ENCODE peak calls at places on chromosomes 7 and 10, in six cellular contexts. Z is heart left ventricle, P is AG09309, J is lung, E is fibroblast of mammary gland, S is chondrocyte. Y is an unnamed sample.

GRCh38 chr10:33196710-33197406 is 137.6 kb downstream of the NRP1 start:
- DNase-seq in J (no peak), E (no peak), Z (peak), P (no peak), S (no peak), Y (peak)

GRCh38 chr10:50432206-50432605 is 180.9 kb upstream of the ASAH2 start:
- DNase-seq in Z (no peak), J (no peak), S (no peak), P (no peak), E (no peak), Y (no peak)

GRCh38 chr10:131002031-131002861 is 309.3 kb downstream of the TCERG1L start:
- DNase-seq in P (no peak), S (no peak), J (no peak), E (no peak), Z (no peak), Y (peak)

GRCh38 chr7:133265821-133266220 is 12.9 kb downstream of the EXOC4 start:
- DNase-seq in E (no peak), J (no peak), Z (no peak), S (no peak), P (no peak), Y (no peak)

GRCh38 chr7:14115706-14116105 is 126.2 kb upstream of the ETV1 start:
- DNase-seq in Z (no peak), P (no peak), S (no peak), J (no peak), E (no peak), Y (no peak)

GRCh38 chr10:47336387-47337134 is 11.6 kb upstream of the RBP3 start:
- DNase-seq in Z (no peak), P (no peak), E (no peak), S (peak), J (no peak), Y (no peak)

GRCh38 chr7:143882611-143883078 is 19.3 kb downstream of the TCAF1 start:
- DNase-seq in J (peak), S (peak), P (no peak), Z (peak), E (peak), Y (peak)

GRCh38 chr7:41237956-41238355 is 464.9 kb downstream of the INHBA start:
- DNase-seq in E (no peak), S (no peak), J (no peak), P (no peak), Z (no peak), Y (no peak)

GRCh38 chr10:128324468-128324867 is 198.2 kb upstream of the MKI67 start:
- DNase-seq in Z (no peak), S (no peak), P (no peak), J (no peak), E (no peak), Y (no peak)

GRCh38 chr7:102933763-102934162 is 21.0 kb downstream of the LRRC17 start:
- DNase-seq in P (peak), Z (peak), E (peak), S (no peak), J (peak), Y (no peak)

GRCh38 chr10:8242295-8242872 is 187.9 kb downstream of the GATA3 start:
- DNase-seq in S (no peak), Z (no peak), P (no peak), J (no peak), E (no peak), Y (no peak)

GRCh38 chr7:44383566-44383965 is 58.2 kb upstream of the CAMK2B start:
- DNase-seq in S (peak), Z (no peak), J (no peak), E (peak), P (peak), Y (peak)

GRCh38 chr7:129952164-129952652 is 552 bp downstream of the UBE2H start:
- DNase-seq in E (peak), S (peak), P (no peak), J (peak), Z (peak), Y (no peak)

GRCh38 chr10:93815304-93816091 is 57.8 kb downstream of the LGI1 start:
- DNase-seq in J (no peak), S (no peak), E (no peak), Z (no peak), P (no peak), Y (no peak)

GRCh38 chr7:6028563-6028962 is 2.6 kb upstream of the ANKRD61 start:
- DNase-seq in P (no peak), E (no peak), Z (no peak), J (no peak), S (no peak), Y (no peak)

GRCh38 chr7:142939226-142939910 is at the start of gene LLCFC1:
- DNase-seq in S (no peak), P (no peak), J (no peak), E (no peak), Z (no peak), Y (no peak)

GRCh38 chr7:91898240-91898992 is 17.9 kb upstream of the MTERF1 start:
- DNase-seq in J (no peak), E (no peak), Z (no peak), P (no peak), S (no peak), Y (no peak)

DNA sequence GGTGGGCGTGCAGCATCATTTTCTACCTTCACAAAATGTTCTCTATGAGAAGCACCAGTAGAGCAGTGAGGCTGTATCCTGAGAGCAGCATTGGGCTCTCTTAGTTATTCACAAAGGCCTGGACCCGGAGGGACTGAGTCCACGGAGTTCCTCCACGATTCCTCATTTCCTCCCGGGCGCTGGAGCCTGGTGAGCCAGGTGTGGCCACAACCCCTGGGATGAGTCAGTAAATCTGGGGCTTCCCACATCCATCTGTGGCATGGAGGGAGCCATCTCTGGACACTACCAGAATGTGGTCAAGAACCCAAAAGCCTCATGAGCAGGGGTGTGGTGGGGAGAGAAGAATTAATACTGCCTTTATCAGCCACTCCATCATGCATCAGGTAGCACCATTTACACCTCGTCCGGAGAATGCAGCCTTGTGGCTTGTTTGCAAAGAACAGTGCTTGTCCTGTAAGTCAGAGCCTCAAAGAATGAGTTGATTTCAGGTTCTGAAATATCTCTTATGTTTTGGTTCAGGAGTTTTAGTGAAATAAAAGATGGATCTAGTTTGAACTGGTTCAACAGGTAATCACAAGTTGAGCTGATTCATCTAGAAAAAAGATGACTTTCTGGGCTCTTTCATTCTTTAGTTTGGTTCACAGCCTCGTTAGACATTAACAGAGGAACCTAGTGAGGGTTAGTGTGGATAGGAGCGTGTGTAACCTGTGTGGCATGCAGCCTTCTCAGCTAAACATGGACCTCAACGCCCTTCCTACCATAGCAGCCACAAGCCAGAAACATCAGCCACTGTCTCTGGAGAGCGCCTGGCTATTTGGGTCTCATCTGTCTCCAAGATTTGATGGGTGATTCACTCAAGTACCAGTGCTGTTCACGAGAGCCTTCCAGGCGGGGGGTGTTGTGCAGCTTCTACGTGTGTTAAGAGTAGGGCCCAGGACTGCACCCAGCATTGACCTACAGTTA is 95.2 kb downstream of the WDR37 start:
- DNase-seq in S (peak), P (no peak), Z (no peak), E (peak), J (no peak), Y (peak)
- TF ChIP-seq CTCF in S (no peak), P (no peak), Z (no peak), E (no peak), J (no peak), Y (no peak)

GRCh38 chr10:87054373-87055295 is 34.5 kb downstream of the FAM25A start:
- DNase-seq in E (peak), J (no peak), S (no peak), P (peak), Z (no peak), Y (no peak)
- TF ChIP-seq CTCF in E (peak), J (no peak), S (no peak), P (peak), Z (no peak), Y (no peak)

GRCh38 chr7:34900891-34901493 is 136.3 kb downstream of the DPY19L1 start:
- DNase-seq in J (no peak), Z (peak), S (no peak), E (peak), P (no peak), Y (no peak)
- TF ChIP-seq CTCF in J (no peak), Z (peak), S (peak), E (peak), P (no peak), Y (peak)

DNA sequence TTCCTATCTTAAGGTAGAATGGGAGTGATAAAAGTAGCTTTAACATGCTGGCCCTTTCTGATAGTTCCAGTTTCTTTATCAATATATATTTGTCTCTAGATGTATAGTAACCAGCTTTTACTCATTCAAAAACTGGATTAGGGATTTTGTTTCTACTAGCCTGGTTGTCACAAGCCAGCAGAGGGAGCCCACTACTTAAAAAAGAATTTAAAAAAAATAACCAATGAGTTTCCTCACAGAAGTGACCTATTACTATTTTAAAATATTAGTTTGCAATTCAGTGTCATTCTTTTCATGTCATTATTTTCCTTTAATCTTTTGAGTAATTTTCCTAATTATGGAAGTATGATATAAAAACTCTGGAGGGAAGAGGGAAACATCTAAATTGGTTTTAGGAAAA is 142.1 kb downstream of the PHTF2 start:
- DNase-seq in S (no peak), P (peak), E (peak), Z (no peak), J (no peak), Y (no peak)
- TF ChIP-seq CTCF in S (peak), P (peak), E (peak), Z (peak), J (peak), Y (peak)

GRCh38 chr7:50599385-50599784 is 34.2 kb upstream of the DDC start:
- DNase-seq in P (no peak), E (no peak), J (no peak), S (no peak), Z (no peak), Y (no peak)
- TF ChIP-seq CTCF in P (no peak), E (no peak), J (no peak), S (no peak), Z (no peak), Y (no peak)